ENCODE peak calls at places on chromosomes 4 and X, in four cellular contexts. Q is A549, W is suprapubic skin, P is HCT116. L is an unnamed sample.

GRCh38 chr4:146443525-146443924 is 78.2 kb downstream of the SLC10A7 start:
- DNase-seq in P (no peak), Q (no peak), W (no peak), L (no peak)

GRCh38 chr4:168421671-168422070 is 58.6 kb downstream of the DDX60L start:
- DNase-seq in W (no peak), P (peak), Q (no peak), L (peak)

GRCh38 chr4:103075894-103076776 is at the start of gene SLC9B2:
- DNase-seq in P (peak), Q (peak), W (peak), L (peak)

GRCh38 chrX:24260827-24261550 is 52.9 kb downstream of the SUPT20HL2 start:
- DNase-seq in P (no peak), Q (no peak), W (no peak), L (peak)

GRCh38 chr4:40939826-40940225 is 190.1 kb downstream of the NSUN7 start:
- DNase-seq in W (no peak), P (no peak), Q (no peak), L (peak)

GRCh38 chr4:146342600-146343192 is 128.4 kb downstream of the REELD1 start:
- DNase-seq in Q (peak), P (no peak), W (no peak), L (peak)

GRCh38 chrX:97895751-97896150 is 1012.0 kb downstream of the RPA4 start:
- DNase-seq in W (no peak), P (no peak), Q (no peak), L (no peak)

GRCh38 chr4:85967872-85968271 is 392.0 kb downstream of the MAPK10 start:
- DNase-seq in W (no peak), Q (no peak), P (no peak), L (peak)

GRCh38 chr4:2163311-2163821 is 78.6 kb downstream of the HAUS3 start:
- DNase-seq in W (no peak), P (no peak), Q (no peak), L (peak)

GRCh38 chr4:52748432-52748831 is 2.8 kb downstream of the ERVMER34-1 start:
- DNase-seq in P (no peak), W (no peak), Q (no peak), L (no peak)

GRCh38 chr4:11743961-11744360 is 315.3 kb upstream of the HS3ST1 start:
- DNase-seq in W (no peak), Q (no peak), P (no peak), L (no peak)

GRCh38 chr4:166128452-166128851 is 255.4 kb downstream of the TLL1 start:
- DNase-seq in P (no peak), W (no peak), Q (no peak), L (peak)

GRCh38 chr4:173367946-173368345 is 2.8 kb upstream of the SAP30 start:
- DNase-seq in W (no peak), P (no peak), Q (no peak), L (peak)

GRCh38 chr4:158018831-158019230 is 154.0 kb downstream of the GASK1B start:
- DNase-seq in W (no peak), Q (no peak), P (no peak), L (no peak)

GRCh38 chr4:158025131-158025530 is 147.7 kb downstream of the GASK1B start:
- DNase-seq in W (no peak), Q (peak), P (peak), L (no peak)

GRCh38 chr4:158020175-158020574 is 152.7 kb downstream of the GASK1B start:
- DNase-seq in P (peak), W (no peak), Q (peak), L (peak)

GRCh38 chr4:158018090-158018808 is 154.6 kb downstream of the GASK1B start:
- DNase-seq in W (no peak), Q (no peak), P (no peak), L (no peak)

GRCh38 chr4:158020734-158021346 is 152.0 kb downstream of the GASK1B start:
- DNase-seq in Q (no peak), P (peak), W (no peak), L (peak)
- TF ChIP-seq CTCF in Q (no peak), P (no peak), W (no peak), L (no peak)

GRCh38 chr4:100738388-100739165 is 220.8 kb upstream of the EMCN start:
- DNase-seq in Q (peak), P (peak), W (no peak), L (peak)
- TF ChIP-seq CTCF in Q (no peak), P (no peak), W (no peak), L (no peak)

DNA sequence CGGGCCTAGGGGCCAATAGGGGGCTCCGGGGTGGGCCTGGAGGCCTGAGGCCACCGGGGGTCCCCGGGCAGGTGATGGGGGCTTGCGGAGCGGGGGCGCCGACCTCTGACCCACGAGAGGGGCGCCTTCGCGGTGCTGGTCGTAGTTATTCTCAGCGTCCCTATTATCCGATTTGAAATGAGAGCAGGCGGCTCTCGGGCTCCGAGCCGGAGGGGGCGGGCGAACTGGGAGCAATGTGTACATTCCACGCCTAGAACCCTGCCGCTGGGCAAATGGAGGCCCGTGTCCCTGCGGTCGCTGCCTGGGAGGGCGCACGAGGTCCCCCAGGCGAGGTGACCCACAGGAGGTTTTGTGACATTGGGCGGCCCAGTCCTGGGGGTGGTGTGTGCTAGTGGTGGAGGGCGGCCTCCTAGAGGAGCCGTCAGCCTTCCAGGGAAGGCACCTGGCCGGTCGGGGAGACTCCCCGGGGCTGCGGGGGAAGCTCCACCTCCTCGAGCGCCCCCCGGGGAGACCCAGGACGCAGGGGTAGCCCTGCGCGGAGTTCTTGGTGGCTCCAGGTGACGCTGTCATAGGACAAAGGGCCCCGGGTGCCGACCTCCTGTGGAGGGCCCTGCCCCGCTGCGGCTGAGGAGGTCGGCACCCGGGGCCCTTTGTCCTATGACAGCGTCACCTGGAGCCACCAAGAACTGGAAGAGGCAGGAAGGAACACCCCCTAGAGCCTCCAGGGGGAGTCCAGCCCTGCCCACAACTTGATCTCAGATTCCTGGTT is 102.6 kb upstream of the PRKX start:
- DNase-seq in Q (peak), W (peak), P (peak), L (peak)
- TF ChIP-seq CTCF in Q (no peak), W (no peak), P (peak), L (no peak)

DNA sequence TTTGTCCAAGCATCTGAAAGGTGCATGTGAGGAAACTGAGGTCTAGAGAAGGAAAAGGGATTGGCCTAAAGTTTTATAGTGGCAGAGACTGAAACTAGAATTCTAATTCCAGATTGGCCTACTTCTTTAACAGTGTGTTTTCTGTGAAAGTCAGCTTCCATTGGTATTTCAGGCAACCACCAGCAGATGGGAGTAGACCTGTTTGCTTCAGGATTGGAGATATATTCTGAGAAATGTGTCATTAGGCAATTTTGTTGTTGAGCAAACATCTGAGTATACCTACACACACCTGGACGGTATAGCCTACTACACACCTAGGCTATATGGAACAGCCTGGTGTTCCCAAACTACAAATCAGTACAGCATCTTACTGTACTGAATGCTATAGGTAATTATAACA is 207.3 kb upstream of the RADX start:
- DNase-seq in Q (no peak), W (no peak), P (peak), L (no peak)
- TF ChIP-seq CTCF in Q (no peak), W (no peak), P (peak), L (no peak)

DNA sequence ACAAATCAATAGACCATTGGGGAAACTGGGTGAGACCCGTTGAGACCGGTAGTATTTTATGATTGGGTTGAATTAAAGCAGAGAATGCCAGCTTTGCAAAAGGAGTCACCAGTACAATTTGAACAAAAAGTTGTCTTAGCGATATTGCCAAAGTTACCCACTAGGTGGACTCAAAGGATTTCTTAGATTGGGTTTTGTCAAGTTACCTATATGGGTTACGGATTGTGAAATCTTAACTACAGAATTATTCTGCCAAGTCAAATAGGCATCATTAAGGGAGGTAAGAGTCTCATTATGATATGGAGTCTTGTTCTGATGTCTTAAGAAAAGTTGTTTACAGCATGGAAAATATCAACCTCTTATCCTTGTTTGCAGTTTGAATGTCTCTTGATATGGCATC is 15.0 kb upstream of the CT47A1 start:
- DNase-seq in Q (no peak), W (no peak), P (peak), L (peak)
- TF ChIP-seq CTCF in Q (peak), W (no peak), P (peak), L (peak)

GRCh38 chr4:6354626-6355025 is 85.0 kb downstream of the WFS1 start:
- DNase-seq in P (no peak), W (no peak), Q (no peak), L (no peak)
- TF ChIP-seq CTCF in P (no peak), W (no peak), Q (no peak), L (no peak)

GRCh38 chr4:34417160-34417559 is 1827.2 kb downstream of the ARAP2 start:
- DNase-seq in Q (no peak), W (no peak), P (no peak), L (no peak)

DNA sequence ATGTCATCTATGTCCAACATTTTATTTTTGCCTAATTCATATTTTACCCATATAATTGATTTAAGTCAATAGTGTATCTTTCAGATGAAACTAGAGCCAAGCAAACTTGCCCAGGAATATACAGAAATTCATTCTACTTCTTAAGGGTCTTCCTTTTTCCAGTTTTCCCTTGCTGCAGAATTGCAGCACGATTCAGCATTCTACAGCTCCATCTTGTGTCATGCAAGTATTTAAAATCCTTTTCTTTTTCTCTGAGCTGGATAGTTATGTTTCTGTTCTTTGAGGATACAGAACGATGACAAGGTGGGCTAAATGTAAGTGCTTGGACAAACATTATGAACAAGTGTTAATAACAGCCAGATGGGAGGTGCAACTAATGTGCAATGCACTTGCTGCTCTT is 1821.8 kb downstream of the ARAP2 start:
- DNase-seq in Q (no peak), W (no peak), P (no peak), L (peak)
- TF ChIP-seq CTCF in Q (peak), W (no peak), P (no peak), L (peak)

DNA sequence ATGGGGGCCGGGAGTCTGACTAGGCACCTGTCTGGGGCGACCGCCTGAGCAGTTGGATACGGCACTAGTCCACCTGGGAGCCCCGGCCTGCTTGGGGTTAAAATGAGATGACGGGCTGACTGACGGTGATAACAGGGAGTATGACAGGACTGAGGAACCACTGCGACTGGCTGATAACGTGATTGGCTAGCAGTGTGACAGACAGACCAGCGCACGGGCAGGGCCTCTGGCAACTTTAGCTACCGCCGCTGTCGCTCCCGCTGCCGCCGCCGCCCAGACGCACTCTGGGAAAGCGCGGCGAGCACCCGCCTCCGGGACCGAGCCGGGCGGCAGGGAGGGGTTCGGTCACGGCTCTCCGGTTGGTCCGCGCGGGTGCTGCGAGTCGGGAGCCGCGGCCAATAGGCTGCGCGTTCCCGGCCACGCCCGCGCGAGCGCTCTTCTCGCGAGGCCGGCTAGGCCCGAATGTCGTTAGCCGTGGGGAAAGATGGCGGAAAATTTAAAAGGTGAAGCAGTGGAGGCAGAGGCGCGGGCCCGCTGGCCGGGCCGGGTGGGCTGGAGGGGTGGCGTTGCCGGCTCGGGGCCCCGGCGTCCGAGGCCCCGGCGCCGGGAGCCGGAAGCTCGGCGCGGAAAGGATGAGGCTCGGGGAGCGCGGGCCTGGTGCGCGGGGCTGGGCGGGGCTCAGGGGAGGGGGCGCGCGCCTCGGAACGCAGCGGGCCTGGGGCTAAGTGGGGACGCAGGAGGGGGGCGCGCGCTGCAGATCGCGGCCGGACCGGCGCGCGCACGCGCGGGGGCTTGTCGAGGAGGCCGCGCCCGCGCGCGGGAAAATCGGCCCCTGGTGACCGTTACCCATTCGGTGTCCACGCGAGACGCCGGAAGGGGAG is at the start of gene SUV39H1:
- DNase-seq in Q (peak), W (peak), P (peak), L (peak)
- TF ChIP-seq CTCF in Q (no peak), W (no peak), P (no peak), L (no peak)

GRCh38 chr4:184288451-184289178 is 70.9 kb upstream of the ENPP6 start:
- DNase-seq in Q (no peak), P (no peak), W (no peak), L (no peak)

GRCh38 chr4:184286346-184286745 is 68.7 kb upstream of the ENPP6 start:
- DNase-seq in Q (no peak), W (no peak), P (no peak), L (peak)

GRCh38 chr4:184284742-184285141 is 67.1 kb upstream of the ENPP6 start:
- DNase-seq in Q (no peak), W (no peak), P (no peak), L (no peak)

GRCh38 chr4:184289179-184289535 is 71.5 kb upstream of the ENPP6 start:
- DNase-seq in W (no peak), Q (no peak), P (no peak), L (no peak)

GRCh38 chr4:184287697-184288255 is 70.1 kb upstream of the ENPP6 start:
- DNase-seq in Q (no peak), W (no peak), P (no peak), L (peak)
- TF ChIP-seq CTCF in Q (no peak), W (no peak), P (no peak), L (no peak)

L was measured in cardiac fibroblast.